ENCODE peak calls at places on chromosome 3, in nine cellular contexts. One of them, this sample, is unnamed.

GRCh38 chr3:7682822-7683229 is 818.8 kb upstream of the LMCD1 start:
- DNase-seq in stimulated activated CD4-positive, alpha-beta T cell treated with anti-CD3 and anti-CD28 coated beads, Interleukin-1b, Interleukin-23, amount 100 ng/mL, for 48 hours: no peak
- DNase-seq in activated naive CD4-positive, alpha-beta T cell: no peak
- DNase-seq in BJ: peak
- DNase-seq in natural killer cell: no peak
- DNase-seq in fibroblast of gingiva: no peak
- DNase-seq in omental fat pad: no peak
- DNase-seq in activated gamma-delta T cell: no peak
- DNase-seq in endothelial cell: no peak
- DNase-seq in this sample: peak

GRCh38 chr3:123632161-123632655 is 47.4 kb upstream of the HACD2 start:
- DNase-seq in activated gamma-delta T cell: no peak
- DNase-seq in omental fat pad: no peak
- DNase-seq in activated naive CD4-positive, alpha-beta T cell: no peak
- DNase-seq in endothelial cell: peak
- DNase-seq in BJ: no peak
- DNase-seq in fibroblast of gingiva: peak
- DNase-seq in stimulated activated CD4-positive, alpha-beta T cell treated with anti-CD3 and anti-CD28 coated beads, Interleukin-1b, Interleukin-23, amount 100 ng/mL, for 48 hours: no peak
- DNase-seq in natural killer cell: no peak
- DNase-seq in this sample: peak

GRCh38 chr3:27905625-27906024 is 183.5 kb upstream of the EOMES start:
- DNase-seq in natural killer cell: peak
- DNase-seq in activated naive CD4-positive, alpha-beta T cell: no peak
- DNase-seq in BJ: no peak
- DNase-seq in fibroblast of gingiva: no peak
- DNase-seq in endothelial cell: no peak
- DNase-seq in activated gamma-delta T cell: no peak
- DNase-seq in omental fat pad: no peak
- DNase-seq in stimulated activated CD4-positive, alpha-beta T cell treated with anti-CD3 and anti-CD28 coated beads, Interleukin-1b, Interleukin-23, amount 100 ng/mL, for 48 hours: no peak
- DNase-seq in this sample: no peak

GRCh38 chr3:171607452-171607851 is 147.2 kb upstream of the TNIK start:
- DNase-seq in natural killer cell: no peak
- DNase-seq in fibroblast of gingiva: no peak
- DNase-seq in endothelial cell: no peak
- DNase-seq in omental fat pad: no peak
- DNase-seq in stimulated activated CD4-positive, alpha-beta T cell treated with anti-CD3 and anti-CD28 coated beads, Interleukin-1b, Interleukin-23, amount 100 ng/mL, for 48 hours: no peak
- DNase-seq in activated gamma-delta T cell: no peak
- DNase-seq in activated naive CD4-positive, alpha-beta T cell: no peak
- DNase-seq in BJ: no peak
- DNase-seq in this sample: no peak

GRCh38 chr3:147368151-147368550 is 38.2 kb downstream of the ZIC4 start:
- DNase-seq in endothelial cell: no peak
- DNase-seq in activated naive CD4-positive, alpha-beta T cell: no peak
- DNase-seq in fibroblast of gingiva: no peak
- DNase-seq in natural killer cell: no peak
- DNase-seq in BJ: no peak
- DNase-seq in omental fat pad: no peak
- DNase-seq in activated gamma-delta T cell: no peak
- DNase-seq in stimulated activated CD4-positive, alpha-beta T cell treated with anti-CD3 and anti-CD28 coated beads, Interleukin-1b, Interleukin-23, amount 100 ng/mL, for 48 hours: no peak
- DNase-seq in this sample: no peak

GRCh38 chr3:10353661-10354372 is 32.9 kb upstream of the SEC13 start:
- DNase-seq in fibroblast of gingiva: no peak
- DNase-seq in activated gamma-delta T cell: no peak
- DNase-seq in natural killer cell: no peak
- DNase-seq in BJ: no peak
- DNase-seq in omental fat pad: no peak
- DNase-seq in activated naive CD4-positive, alpha-beta T cell: no peak
- DNase-seq in stimulated activated CD4-positive, alpha-beta T cell treated with anti-CD3 and anti-CD28 coated beads, Interleukin-1b, Interleukin-23, amount 100 ng/mL, for 48 hours: no peak
- DNase-seq in endothelial cell: no peak
- DNase-seq in this sample: peak

GRCh38 chr3:189981668-189982067 is 139.0 kb downstream of the P3H2 start:
- DNase-seq in activated gamma-delta T cell: no peak
- DNase-seq in fibroblast of gingiva: peak
- DNase-seq in BJ: peak
- DNase-seq in activated naive CD4-positive, alpha-beta T cell: no peak
- DNase-seq in omental fat pad: no peak
- DNase-seq in natural killer cell: no peak
- DNase-seq in endothelial cell: no peak
- DNase-seq in stimulated activated CD4-positive, alpha-beta T cell treated with anti-CD3 and anti-CD28 coated beads, Interleukin-1b, Interleukin-23, amount 100 ng/mL, for 48 hours: no peak
- DNase-seq in this sample: peak

GRCh38 chr3:67329358-67329757 is 325.1 kb downstream of the SUCLG2 start:
- DNase-seq in stimulated activated CD4-positive, alpha-beta T cell treated with anti-CD3 and anti-CD28 coated beads, Interleukin-1b, Interleukin-23, amount 100 ng/mL, for 48 hours: peak
- DNase-seq in activated naive CD4-positive, alpha-beta T cell: no peak
- DNase-seq in natural killer cell: no peak
- DNase-seq in BJ: no peak
- DNase-seq in omental fat pad: no peak
- DNase-seq in fibroblast of gingiva: no peak
- DNase-seq in endothelial cell: no peak
- DNase-seq in activated gamma-delta T cell: no peak
- DNase-seq in this sample: no peak

GRCh38 chr3:149968216-149968615 is 2.5 kb downstream of the PFN2 start:
- DNase-seq in fibroblast of gingiva: no peak
- DNase-seq in endothelial cell: peak
- DNase-seq in omental fat pad: no peak
- DNase-seq in BJ: no peak
- DNase-seq in stimulated activated CD4-positive, alpha-beta T cell treated with anti-CD3 and anti-CD28 coated beads, Interleukin-1b, Interleukin-23, amount 100 ng/mL, for 48 hours: no peak
- DNase-seq in activated naive CD4-positive, alpha-beta T cell: no peak
- DNase-seq in activated gamma-delta T cell: no peak
- DNase-seq in natural killer cell: no peak
- DNase-seq in this sample: no peak

GRCh38 chr3:46214751-46215352 is 6.7 kb upstream of the CCR1 start:
- DNase-seq in activated gamma-delta T cell: no peak
- DNase-seq in endothelial cell: peak
- DNase-seq in natural killer cell: no peak
- DNase-seq in stimulated activated CD4-positive, alpha-beta T cell treated with anti-CD3 and anti-CD28 coated beads, Interleukin-1b, Interleukin-23, amount 100 ng/mL, for 48 hours: no peak
- DNase-seq in activated naive CD4-positive, alpha-beta T cell: no peak
- DNase-seq in omental fat pad: no peak
- DNase-seq in fibroblast of gingiva: no peak
- DNase-seq in BJ: no peak
- DNase-seq in this sample: no peak

GRCh38 chr3:135752851-135753250 is 212.7 kb upstream of the PPP2R3A start:
- DNase-seq in activated naive CD4-positive, alpha-beta T cell: no peak
- DNase-seq in natural killer cell: no peak
- DNase-seq in BJ: no peak
- DNase-seq in endothelial cell: peak
- DNase-seq in fibroblast of gingiva: no peak
- DNase-seq in stimulated activated CD4-positive, alpha-beta T cell treated with anti-CD3 and anti-CD28 coated beads, Interleukin-1b, Interleukin-23, amount 100 ng/mL, for 48 hours: no peak
- DNase-seq in omental fat pad: no peak
- DNase-seq in activated gamma-delta T cell: no peak
- DNase-seq in this sample: no peak

GRCh38 chr3:167198949-167199348 is 181.1 kb downstream of the ZBBX start:
- DNase-seq in BJ: no peak
- DNase-seq in activated gamma-delta T cell: no peak
- DNase-seq in fibroblast of gingiva: no peak
- DNase-seq in stimulated activated CD4-positive, alpha-beta T cell treated with anti-CD3 and anti-CD28 coated beads, Interleukin-1b, Interleukin-23, amount 100 ng/mL, for 48 hours: no peak
- DNase-seq in natural killer cell: no peak
- DNase-seq in activated naive CD4-positive, alpha-beta T cell: no peak
- DNase-seq in omental fat pad: no peak
- DNase-seq in endothelial cell: no peak
- DNase-seq in this sample: no peak

GRCh38 chr3:72462611-72463011 is 385.6 kb downstream of the SHQ1 start:
- DNase-seq in activated gamma-delta T cell: no peak
- DNase-seq in BJ: no peak
- DNase-seq in activated naive CD4-positive, alpha-beta T cell: no peak
- DNase-seq in stimulated activated CD4-positive, alpha-beta T cell treated with anti-CD3 and anti-CD28 coated beads, Interleukin-1b, Interleukin-23, amount 100 ng/mL, for 48 hours: no peak
- DNase-seq in omental fat pad: no peak
- DNase-seq in fibroblast of gingiva: no peak
- DNase-seq in natural killer cell: no peak
- DNase-seq in endothelial cell: no peak
- DNase-seq in this sample: no peak

GRCh38 chr3:120678984-120679383 is 3.1 kb downstream of the HGD start:
- DNase-seq in activated gamma-delta T cell: no peak
- DNase-seq in fibroblast of gingiva: no peak
- DNase-seq in activated naive CD4-positive, alpha-beta T cell: no peak
- DNase-seq in stimulated activated CD4-positive, alpha-beta T cell treated with anti-CD3 and anti-CD28 coated beads, Interleukin-1b, Interleukin-23, amount 100 ng/mL, for 48 hours: no peak
- DNase-seq in BJ: no peak
- DNase-seq in endothelial cell: no peak
- DNase-seq in natural killer cell: no peak
- DNase-seq in omental fat pad: no peak
- DNase-seq in this sample: no peak

GRCh38 chr3:115814778-115815380 is 191.6 kb downstream of the GAP43 start:
- DNase-seq in activated naive CD4-positive, alpha-beta T cell: peak
- DNase-seq in omental fat pad: peak
- DNase-seq in fibroblast of gingiva: peak
- DNase-seq in natural killer cell: peak
- DNase-seq in endothelial cell: peak
- DNase-seq in activated gamma-delta T cell: no peak
- DNase-seq in stimulated activated CD4-positive, alpha-beta T cell treated with anti-CD3 and anti-CD28 coated beads, Interleukin-1b, Interleukin-23, amount 100 ng/mL, for 48 hours: peak
- DNase-seq in BJ: no peak
- DNase-seq in this sample: peak

GRCh38 chr3:147130461-147130860 is 275.9 kb downstream of the ZIC4 start:
- DNase-seq in natural killer cell: no peak
- DNase-seq in omental fat pad: no peak
- DNase-seq in endothelial cell: no peak
- DNase-seq in BJ: peak
- DNase-seq in activated naive CD4-positive, alpha-beta T cell: no peak
- DNase-seq in fibroblast of gingiva: peak
- DNase-seq in stimulated activated CD4-positive, alpha-beta T cell treated with anti-CD3 and anti-CD28 coated beads, Interleukin-1b, Interleukin-23, amount 100 ng/mL, for 48 hours: no peak
- DNase-seq in activated gamma-delta T cell: no peak
- DNase-seq in this sample: peak

GRCh38 chr3:119230071-119230470 is 10.6 kb downstream of the B4GALT4 start:
- DNase-seq in BJ: no peak
- DNase-seq in fibroblast of gingiva: no peak
- DNase-seq in endothelial cell: no peak
- DNase-seq in omental fat pad: no peak
- DNase-seq in stimulated activated CD4-positive, alpha-beta T cell treated with anti-CD3 and anti-CD28 coated beads, Interleukin-1b, Interleukin-23, amount 100 ng/mL, for 48 hours: no peak
- DNase-seq in activated gamma-delta T cell: no peak
- DNase-seq in natural killer cell: no peak
- DNase-seq in activated naive CD4-positive, alpha-beta T cell: no peak
- DNase-seq in this sample: no peak

GRCh38 chr3:45017826-45018225 is 8.3 kb upstream of the CLEC3B start:
- DNase-seq in activated gamma-delta T cell: no peak
- DNase-seq in natural killer cell: no peak
- DNase-seq in activated naive CD4-positive, alpha-beta T cell: no peak
- DNase-seq in endothelial cell: no peak
- DNase-seq in omental fat pad: no peak
- DNase-seq in BJ: no peak
- DNase-seq in fibroblast of gingiva: no peak
- DNase-seq in stimulated activated CD4-positive, alpha-beta T cell treated with anti-CD3 and anti-CD28 coated beads, Interleukin-1b, Interleukin-23, amount 100 ng/mL, for 48 hours: no peak
- DNase-seq in this sample: no peak

GRCh38 chr3:42133500-42134298 is 42.5 kb downstream of the TRAK1 start:
- DNase-seq in natural killer cell: no peak
- DNase-seq in endothelial cell: no peak
- DNase-seq in activated gamma-delta T cell: no peak
- DNase-seq in fibroblast of gingiva: no peak
- DNase-seq in activated naive CD4-positive, alpha-beta T cell: no peak
- DNase-seq in stimulated activated CD4-positive, alpha-beta T cell treated with anti-CD3 and anti-CD28 coated beads, Interleukin-1b, Interleukin-23, amount 100 ng/mL, for 48 hours: no peak
- DNase-seq in BJ: no peak
- DNase-seq in omental fat pad: no peak
- DNase-seq in this sample: no peak

GRCh38 chr3:171783626-171784025 is 26.7 kb downstream of the PLD1 start:
- DNase-seq in endothelial cell: no peak
- DNase-seq in activated gamma-delta T cell: no peak
- DNase-seq in activated naive CD4-positive, alpha-beta T cell: no peak
- DNase-seq in fibroblast of gingiva: no peak
- DNase-seq in stimulated activated CD4-positive, alpha-beta T cell treated with anti-CD3 and anti-CD28 coated beads, Interleukin-1b, Interleukin-23, amount 100 ng/mL, for 48 hours: no peak
- DNase-seq in omental fat pad: no peak
- DNase-seq in natural killer cell: no peak
- DNase-seq in BJ: no peak
- DNase-seq in this sample: no peak

GRCh38 chr3:174862101-174862500 is 3.0 kb downstream of the NAALADL2 start:
- DNase-seq in activated naive CD4-positive, alpha-beta T cell: no peak
- DNase-seq in stimulated activated CD4-positive, alpha-beta T cell treated with anti-CD3 and anti-CD28 coated beads, Interleukin-1b, Interleukin-23, amount 100 ng/mL, for 48 hours: no peak
- DNase-seq in activated gamma-delta T cell: no peak
- DNase-seq in omental fat pad: no peak
- DNase-seq in BJ: no peak
- DNase-seq in natural killer cell: no peak
- DNase-seq in endothelial cell: no peak
- DNase-seq in fibroblast of gingiva: no peak
- DNase-seq in this sample: no peak

GRCh38 chr3:64684715-64685261 is 3.0 kb downstream of the ADAMTS9 start:
- DNase-seq in fibroblast of gingiva: peak
- DNase-seq in activated gamma-delta T cell: no peak
- DNase-seq in BJ: no peak
- DNase-seq in endothelial cell: peak
- DNase-seq in stimulated activated CD4-positive, alpha-beta T cell treated with anti-CD3 and anti-CD28 coated beads, Interleukin-1b, Interleukin-23, amount 100 ng/mL, for 48 hours: no peak
- DNase-seq in natural killer cell: no peak
- DNase-seq in activated naive CD4-positive, alpha-beta T cell: no peak
- DNase-seq in omental fat pad: no peak
- DNase-seq in this sample: peak

GRCh38 chr3:58623478-58623877 is 43.1 kb downstream of the FAM3D start:
- DNase-seq in omental fat pad: no peak
- DNase-seq in activated naive CD4-positive, alpha-beta T cell: no peak
- DNase-seq in fibroblast of gingiva: no peak
- DNase-seq in natural killer cell: no peak
- DNase-seq in endothelial cell: no peak
- DNase-seq in stimulated activated CD4-positive, alpha-beta T cell treated with anti-CD3 and anti-CD28 coated beads, Interleukin-1b, Interleukin-23, amount 100 ng/mL, for 48 hours: no peak
- DNase-seq in activated gamma-delta T cell: no peak
- DNase-seq in BJ: no peak
- DNase-seq in this sample: no peak

GRCh38 chr3:160801386-160802118 is 45.5 kb downstream of the PPM1L start:
- DNase-seq in activated naive CD4-positive, alpha-beta T cell: no peak
- DNase-seq in stimulated activated CD4-positive, alpha-beta T cell treated with anti-CD3 and anti-CD28 coated beads, Interleukin-1b, Interleukin-23, amount 100 ng/mL, for 48 hours: peak
- DNase-seq in fibroblast of gingiva: peak
- DNase-seq in BJ: no peak
- DNase-seq in endothelial cell: no peak
- DNase-seq in natural killer cell: peak
- DNase-seq in omental fat pad: no peak
- DNase-seq in activated gamma-delta T cell: no peak
- DNase-seq in this sample: peak

GRCh38 chr3:169104972-169105371 is 558.5 kb downstream of the MECOM start:
- DNase-seq in activated gamma-delta T cell: no peak
- DNase-seq in BJ: no peak
- DNase-seq in stimulated activated CD4-positive, alpha-beta T cell treated with anti-CD3 and anti-CD28 coated beads, Interleukin-1b, Interleukin-23, amount 100 ng/mL, for 48 hours: no peak
- DNase-seq in omental fat pad: no peak
- DNase-seq in endothelial cell: no peak
- DNase-seq in fibroblast of gingiva: no peak
- DNase-seq in activated naive CD4-positive, alpha-beta T cell: no peak
- DNase-seq in natural killer cell: no peak
- DNase-seq in this sample: peak

GRCh38 chr3:54274607-54275006 is 152.3 kb downstream of the CACNA2D3 start:
- DNase-seq in activated naive CD4-positive, alpha-beta T cell: no peak
- DNase-seq in endothelial cell: no peak
- DNase-seq in omental fat pad: no peak
- DNase-seq in BJ: no peak
- DNase-seq in natural killer cell: no peak
- DNase-seq in activated gamma-delta T cell: no peak
- DNase-seq in stimulated activated CD4-positive, alpha-beta T cell treated with anti-CD3 and anti-CD28 coated beads, Interleukin-1b, Interleukin-23, amount 100 ng/mL, for 48 hours: no peak
- DNase-seq in fibroblast of gingiva: no peak
- DNase-seq in this sample: no peak

GRCh38 chr3:124588036-124588435 is 142.2 kb upstream of the UMPS start:
- DNase-seq in endothelial cell: no peak
- DNase-seq in activated naive CD4-positive, alpha-beta T cell: no peak
- DNase-seq in stimulated activated CD4-positive, alpha-beta T cell treated with anti-CD3 and anti-CD28 coated beads, Interleukin-1b, Interleukin-23, amount 100 ng/mL, for 48 hours: no peak
- DNase-seq in natural killer cell: no peak
- DNase-seq in fibroblast of gingiva: no peak
- DNase-seq in BJ: no peak
- DNase-seq in omental fat pad: no peak
- DNase-seq in activated gamma-delta T cell: no peak
- DNase-seq in this sample: no peak

GRCh38 chr3:72816843-72817485 is 31.3 kb downstream of the SHQ1 start:
- DNase-seq in activated naive CD4-positive, alpha-beta T cell: no peak
- DNase-seq in natural killer cell: no peak
- DNase-seq in fibroblast of gingiva: no peak
- DNase-seq in omental fat pad: no peak
- DNase-seq in BJ: no peak
- DNase-seq in stimulated activated CD4-positive, alpha-beta T cell treated with anti-CD3 and anti-CD28 coated beads, Interleukin-1b, Interleukin-23, amount 100 ng/mL, for 48 hours: peak
- DNase-seq in endothelial cell: no peak
- DNase-seq in activated gamma-delta T cell: no peak
- DNase-seq in this sample: no peak

GRCh38 chr3:179713643-179714090 is 60.8 kb downstream of the USP13 start:
- DNase-seq in fibroblast of gingiva: peak
- DNase-seq in omental fat pad: no peak
- DNase-seq in endothelial cell: peak
- DNase-seq in activated gamma-delta T cell: no peak
- DNase-seq in BJ: peak
- DNase-seq in stimulated activated CD4-positive, alpha-beta T cell treated with anti-CD3 and anti-CD28 coated beads, Interleukin-1b, Interleukin-23, amount 100 ng/mL, for 48 hours: no peak
- DNase-seq in activated naive CD4-positive, alpha-beta T cell: no peak
- DNase-seq in natural killer cell: no peak
- DNase-seq in this sample: peak

GRCh38 chr3:132593950-132594328 is 3.1 kb upstream of the ACKR4 start:
- DNase-seq in fibroblast of gingiva: peak
- DNase-seq in natural killer cell: no peak
- DNase-seq in activated naive CD4-positive, alpha-beta T cell: no peak
- DNase-seq in activated gamma-delta T cell: no peak
- DNase-seq in BJ: peak
- DNase-seq in stimulated activated CD4-positive, alpha-beta T cell treated with anti-CD3 and anti-CD28 coated beads, Interleukin-1b, Interleukin-23, amount 100 ng/mL, for 48 hours: no peak
- DNase-seq in endothelial cell: no peak
- DNase-seq in omental fat pad: no peak
- DNase-seq in this sample: peak

GRCh38 chr3:3196148-3196861 is 16.8 kb upstream of the CRBN start:
- DNase-seq in natural killer cell: no peak
- DNase-seq in omental fat pad: no peak
- DNase-seq in stimulated activated CD4-positive, alpha-beta T cell treated with anti-CD3 and anti-CD28 coated beads, Interleukin-1b, Interleukin-23, amount 100 ng/mL, for 48 hours: no peak
- DNase-seq in BJ: no peak
- DNase-seq in activated naive CD4-positive, alpha-beta T cell: no peak
- DNase-seq in activated gamma-delta T cell: no peak
- DNase-seq in fibroblast of gingiva: no peak
- DNase-seq in endothelial cell: peak
- DNase-seq in this sample: peak

This sample was measured in foreskin fibroblast.